ENCODE peak calls at places on chromosome 21, in five cellular contexts. X is NCI-H69; T is B cell; Y is activated CD4-positive, alpha-beta T cell treated with anti-CD3 and anti-CD28 coated beads, Interleukin-2, amount 50 U/mL, for 1 hour; W is ACHN. E is an unnamed sample.

GRCh38 chr21:41152149-41152548 is 15.8 kb upstream of the BACE2 start:
- DNase-seq in W (no peak), X (no peak), Y (no peak), T (no peak), E (no peak)

GRCh38 chr21:17492415-17493168 is 20.3 kb upstream of the CXADR start:
- DNase-seq in Y (no peak), W (no peak), X (peak; percentile 45), T (no peak), E (no peak)

GRCh38 chr21:44954281-44954771 is 14.5 kb downstream of the SLX9 start:
- DNase-seq in W (no peak), T (no peak), Y (no peak), X (no peak), E (no peak)

GRCh38 chr21:36452281-36452680 is 27.6 kb downstream of the CLDN14 start:
- DNase-seq in Y (no peak), X (peak; percentile 21), T (no peak), W (no peak), E (no peak)

GRCh38 chr21:28521932-28522826 is 470.5 kb downstream of the LTN1 start:
- DNase-seq in X (peak; percentile 2), Y (no peak), T (no peak), W (peak; percentile 1), E (no peak)

GRCh38 chr21:33761104-33762036 is 119.1 kb downstream of the ITSN1 start:
- DNase-seq in Y (no peak), X (no peak), T (no peak), W (peak; percentile 93), E (no peak)

GRCh38 chr21:46193829-46194373 is 9.6 kb upstream of the SPATC1L start:
- DNase-seq in Y (no peak), X (no peak), T (no peak), W (no peak), E (no peak)

GRCh38 chr21:14968029-14968428 is 96.8 kb downstream of the NRIP1 start:
- DNase-seq in W (no peak), Y (no peak), T (no peak), X (no peak), E (no peak)

GRCh38 chr21:34514576-34515135 is 2.6 kb upstream of the KCNE1 start:
- DNase-seq in Y (no peak), W (no peak), T (no peak), X (no peak), E (no peak)

GRCh38 chr21:45228171-45228641 is 59.5 kb downstream of the POFUT2 start:
- DNase-seq in T (no peak), Y (peak; percentile 55), W (peak; percentile 88), X (no peak), E (no peak)

GRCh38 chr21:35254006-35254751 is 205.1 kb upstream of the RUNX1 start:
- DNase-seq in Y (no peak), W (no peak), T (no peak), X (no peak), E (no peak)

GRCh38 chr21:22314963-22315362 is 1316.8 kb downstream of the NCAM2 start:
- DNase-seq in X (no peak), W (no peak), Y (no peak), T (no peak), E (no peak)

GRCh38 chr21:39582749-39583148 is 30.0 kb upstream of the B3GALT5 start:
- DNase-seq in Y (no peak), T (no peak), W (no peak), X (no peak), E (no peak)

GRCh38 chr21:17554619-17555472 is 42.0 kb downstream of the CXADR start:
- DNase-seq in T (no peak), X (peak; percentile 30), W (peak; percentile 17), Y (no peak), E (no peak)

GRCh38 chr21:37182222-37182621 is 84.9 kb downstream of the VPS26C start:
- DNase-seq in Y (no peak), X (no peak), W (no peak), T (no peak), E (no peak)

GRCh38 chr21:26389971-26390641 is 183.0 kb downstream of the CYYR1 start:
- DNase-seq in T (no peak), W (no peak), Y (no peak), X (peak; percentile 94), E (no peak)

GRCh38 chr21:29117372-29117955 is 13.0 kb upstream of the MAP3K7CL start:
- DNase-seq in Y (no peak), X (peak; percentile 35), W (no peak), T (no peak), E (no peak)

GRCh38 chr21:21971384-21971783 is 973.2 kb downstream of the NCAM2 start:
- DNase-seq in Y (no peak), W (no peak), X (peak; percentile 98), T (no peak), E (no peak)

GRCh38 chr21:45138199-45139002 is 64.0 kb downstream of the ADARB1 start:
- DNase-seq in Y (peak; percentile 73), X (peak; percentile 84), T (peak; percentile 77), W (peak; percentile 60), E (peak; percentile 51)

GRCh38 chr21:44872568-44873355 is 728 bp downstream of the PTTG1IP start:
- DNase-seq in Y (peak; percentile 20), X (peak; percentile 73), T (no peak), W (peak; percentile 35), E (no peak)

GRCh38 chr21:42124081-42124480 is 53.0 kb downstream of the UMODL1 start:
- DNase-seq in T (no peak), Y (no peak), X (no peak), W (no peak), E (no peak)

GRCh38 chr21:45011911-45012660 is 62.3 kb upstream of the ADARB1 start:
- DNase-seq in W (peak; percentile 94), X (no peak), Y (no peak), T (no peak), E (no peak)

GRCh38 chr21:38306407-38306806 is 49.6 kb downstream of the KCNJ15 start:
- DNase-seq in X (no peak), T (no peak), W (no peak), Y (no peak), E (no peak)